ENCODE peak calls at places on chromosomes 6 and 20, in seven cellular contexts. F is HFFc6, G is adrenal gland, B is mammary epithelial cell, M is astrocyte of the spinal cord, Z is psoas muscle, Y is fibroblast of mammary gland. T is an unnamed sample.

GRCh38 chr20:59403261-59403961 is 103.0 kb downstream of the EDN3 start:
- DNase-seq in F (no peak), G (peak), B (no peak), M (no peak), Z (peak), Y (no peak), T (peak)

GRCh38 chr6:90502866-90503407 is 83.9 kb downstream of the MAP3K7 start:
- DNase-seq in F (no peak), G (no peak), B (no peak), M (no peak), Z (no peak), Y (no peak), T (no peak)

GRCh38 chr6:108564178-108564577 is 3.5 kb downstream of the FOXO3 start:
- DNase-seq in F (peak), G (no peak), B (peak), M (peak), Z (no peak), Y (peak), T (no peak)

GRCh38 chr6:168943231-168943905 is 310.3 kb downstream of the THBS2 start:
- DNase-seq in F (no peak), G (no peak), B (no peak), M (no peak), Z (no peak), Y (no peak), T (no peak)

GRCh38 chr6:145569140-145569539 is 166.2 kb downstream of the EPM2A start:
- DNase-seq in F (no peak), G (no peak), B (no peak), M (peak), Z (no peak), Y (peak), T (no peak)

GRCh38 chr6:44431118-44431725 is 43.7 kb downstream of the CDC5L start:
- DNase-seq in F (peak), G (peak), B (peak), M (peak), Z (peak), Y (peak), T (peak)

GRCh38 chr6:7763896-7764295 is 38.0 kb downstream of the BMP6 start:
- DNase-seq in F (no peak), G (no peak), B (no peak), M (no peak), Z (no peak), Y (no peak), T (no peak)

GRCh38 chr20:17226410-17227198 is at the start of gene PCSK2:
- DNase-seq in F (no peak), G (peak), B (peak), M (peak), Z (peak), Y (peak), T (no peak)

GRCh38 chr6:168100011-168100802 is 21.2 kb upstream of the FRMD1 start:
- DNase-seq in F (no peak), G (no peak), B (no peak), M (no peak), Z (no peak), Y (no peak), T (no peak)

GRCh38 chr20:5000263-5001173 is 792 bp downstream of the SLC23A2 start:
- DNase-seq in F (peak), G (peak), B (no peak), M (no peak), Z (peak), Y (peak), T (no peak)

DNA sequence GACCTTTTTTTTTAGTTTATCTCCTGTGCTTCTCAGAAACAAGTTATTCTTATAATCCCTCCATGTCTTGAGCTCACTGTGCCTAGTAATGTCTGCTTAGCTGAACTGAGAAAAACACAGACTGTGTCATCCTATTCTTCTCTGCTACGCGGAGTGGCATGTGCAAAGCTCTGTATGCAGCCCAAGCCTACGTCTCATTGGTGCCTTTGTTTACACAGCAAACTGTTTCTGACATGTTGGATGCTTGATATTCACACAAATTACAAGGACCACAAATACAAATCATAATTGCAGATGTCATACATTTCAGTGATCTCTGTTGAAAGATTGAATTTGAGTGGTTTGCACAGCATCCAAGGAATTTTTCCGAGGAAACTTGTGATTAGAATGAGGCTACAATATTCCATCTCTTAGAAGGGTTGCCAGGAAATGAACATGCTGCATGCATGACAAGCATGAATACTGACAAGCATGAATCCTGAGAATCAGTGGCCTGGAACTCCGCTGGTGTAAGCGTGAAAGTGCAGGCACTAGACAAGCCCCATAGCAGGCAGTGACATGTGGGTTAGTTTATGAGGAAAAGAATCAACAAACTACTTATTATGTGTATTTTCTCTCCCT is 128.4 kb upstream of the SGK1 start:
- DNase-seq in F (peak), G (no peak), B (no peak), M (peak), Z (no peak), Y (peak), T (no peak)
- TF ChIP-seq CTCF in F (no peak), G (no peak), B (no peak), M (no peak), Z (no peak), Y (peak), T (no peak)

GRCh38 chr20:23644159-23644558 is 6.4 kb upstream of the CST3 start:
- DNase-seq in F (no peak), G (no peak), B (no peak), M (no peak), Z (no peak), Y (no peak), T (no peak)
- TF ChIP-seq CTCF in F (no peak), G (no peak), B (no peak), M (no peak), Z (no peak), Y (no peak), T (no peak)

GRCh38 chr20:50663095-50663821 is 28.1 kb downstream of the RIPOR3 start:
- DNase-seq in F (no peak), G (peak), B (peak), M (no peak), Z (no peak), Y (no peak), T (peak)
- TF ChIP-seq CTCF in F (no peak), G (peak), B (peak), M (no peak), Z (no peak), Y (no peak), T (peak)

DNA sequence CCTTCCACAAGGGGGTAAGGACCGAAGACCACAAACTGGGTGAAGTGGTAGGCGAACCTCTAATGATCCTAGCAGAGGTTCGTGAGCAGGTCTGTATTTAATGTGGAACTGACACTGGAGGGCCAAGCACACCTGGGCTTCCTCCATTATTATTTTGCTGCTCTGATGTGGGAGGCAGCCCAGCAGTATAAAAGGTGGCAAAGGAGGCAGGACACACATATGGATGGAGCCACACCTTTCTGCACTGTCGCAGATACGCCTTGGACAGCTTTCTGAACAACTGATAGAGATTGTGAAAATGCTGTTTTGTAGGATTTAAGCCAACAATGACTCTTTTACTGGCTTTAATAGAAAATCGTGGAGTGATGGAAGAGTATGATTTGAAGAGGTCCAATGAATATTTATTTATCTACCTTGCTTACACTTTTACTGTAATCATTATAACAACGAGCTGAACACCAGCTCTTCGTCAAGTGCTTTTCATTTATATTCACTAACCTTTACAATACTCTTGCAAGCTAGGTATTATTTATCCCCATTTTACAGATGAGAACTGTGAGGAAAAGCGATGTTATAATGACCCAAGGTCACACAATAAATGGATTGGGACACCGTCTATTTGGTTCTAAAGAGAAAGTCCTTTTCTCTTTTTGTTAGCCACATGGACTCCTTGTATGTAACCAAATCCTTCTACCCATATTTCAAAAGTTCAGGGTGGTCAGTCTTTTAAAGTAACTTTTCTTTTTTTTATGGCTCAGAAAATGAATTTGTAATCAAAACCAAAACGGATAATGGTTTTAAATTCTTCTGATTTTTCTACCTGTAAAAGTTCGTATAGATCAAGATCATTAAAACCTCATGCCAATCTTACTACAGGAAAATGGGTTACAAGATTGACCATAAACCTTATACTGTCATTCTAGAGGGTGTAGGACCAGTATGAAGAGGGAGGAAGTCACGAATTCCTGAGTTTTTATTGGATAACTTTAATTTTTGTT is 116.9 kb downstream of the UTRN start:
- DNase-seq in F (no peak), G (no peak), B (no peak), M (no peak), Z (no peak), Y (no peak), T (no peak)
- TF ChIP-seq CTCF in F (no peak), G (no peak), B (no peak), M (no peak), Z (no peak), Y (no peak), T (no peak)

GRCh38 chr6:157907651-157908050 is 74.0 kb upstream of the SYNJ2 start:
- DNase-seq in F (no peak), G (no peak), B (no peak), M (no peak), Z (no peak), Y (no peak), T (no peak)

GRCh38 chr6:157905590-157906337 is 75.9 kb upstream of the SYNJ2 start:
- DNase-seq in F (no peak), G (no peak), B (no peak), M (no peak), Z (no peak), Y (no peak), T (no peak)

GRCh38 chr6:157908369-157909281 is 73.0 kb upstream of the SYNJ2 start:
- DNase-seq in F (no peak), G (no peak), B (no peak), M (no peak), Z (no peak), Y (no peak), T (no peak)

GRCh38 chr6:157904999-157905398 is 76.7 kb upstream of the SYNJ2 start:
- DNase-seq in F (no peak), G (no peak), B (no peak), M (no peak), Z (no peak), Y (peak), T (no peak)

DNA sequence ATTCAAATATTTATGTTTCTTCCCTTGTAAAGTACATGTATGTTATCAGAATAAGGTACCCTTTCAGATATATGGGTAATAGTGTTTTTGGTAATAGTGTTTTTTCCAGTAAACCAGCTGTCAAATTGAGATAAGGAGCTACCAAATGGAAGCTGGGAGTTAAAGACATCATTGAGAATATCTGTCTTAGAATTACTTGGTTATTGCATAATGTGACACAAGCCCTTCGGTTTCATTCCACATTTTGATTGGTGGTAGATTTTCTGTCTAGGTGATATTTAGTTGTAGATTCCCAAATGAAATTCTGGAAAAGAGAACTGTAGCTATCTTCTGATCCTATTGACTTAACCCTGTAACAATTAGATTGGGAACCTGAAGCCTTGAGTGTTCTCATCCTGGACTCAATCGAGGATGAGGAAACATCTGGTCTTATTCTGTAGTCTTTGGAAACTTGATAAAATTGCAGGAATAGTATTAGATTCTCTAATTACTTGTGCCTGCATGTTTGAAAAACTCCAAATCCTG is 75.1 kb upstream of the SYNJ2 start:
- DNase-seq in F (no peak), G (no peak), B (no peak), M (no peak), Z (no peak), Y (no peak), T (no peak)
- TF ChIP-seq CTCF in F (no peak), G (no peak), B (no peak), M (no peak), Z (no peak), Y (no peak), T (no peak)

DNA sequence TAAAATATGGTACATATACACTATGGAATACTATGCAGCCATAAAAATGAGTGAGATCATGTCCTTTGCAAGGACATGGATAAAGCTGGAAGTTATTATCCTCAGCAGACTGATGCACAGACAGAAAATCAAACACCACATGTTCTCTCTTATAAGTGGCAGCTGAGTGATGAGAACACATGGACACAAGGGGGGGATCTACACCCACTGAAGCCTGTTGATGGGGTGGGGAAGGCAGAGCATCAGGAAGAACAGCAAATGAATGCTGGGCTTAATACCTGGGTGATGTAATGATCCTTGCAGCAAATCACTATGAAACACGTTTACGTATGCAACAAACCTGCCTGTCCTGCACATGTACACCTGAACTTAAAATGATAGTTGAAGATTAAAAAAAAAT is 71.3 kb downstream of the MANEA start:
- DNase-seq in F (no peak), G (no peak), B (no peak), M (no peak), Z (no peak), Y (no peak), T (no peak)
- TF ChIP-seq CTCF in F (no peak), G (no peak), B (no peak), M (no peak), Z (no peak), Y (no peak), T (no peak)

DNA sequence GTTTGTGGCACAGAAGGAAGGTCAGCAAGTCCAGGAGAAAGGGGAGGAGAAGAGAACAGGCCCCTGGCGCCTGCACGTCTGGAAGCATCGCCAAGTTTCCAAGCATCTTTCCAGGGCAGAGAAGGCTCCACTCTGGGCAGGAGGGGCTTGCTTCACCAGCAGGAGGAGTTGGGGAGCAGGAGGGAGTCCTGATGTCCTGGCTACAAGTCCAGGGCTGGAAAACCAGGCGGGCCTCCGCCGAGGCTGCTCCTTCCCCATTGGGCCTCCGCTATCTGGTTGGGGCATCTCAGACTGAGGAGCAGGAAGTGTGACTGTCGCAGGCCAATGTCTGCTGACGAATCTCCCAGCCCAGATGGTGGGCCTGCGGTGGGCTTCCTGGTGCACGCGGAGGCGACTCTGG is 421.9 kb downstream of the PREX1 start:
- DNase-seq in F (no peak), G (no peak), B (no peak), M (no peak), Z (no peak), Y (no peak), T (no peak)
- TF ChIP-seq CTCF in F (no peak), G (no peak), B (no peak), M (no peak), Z (no peak), Y (no peak), T (no peak)

T was measured in PC-9.